ENCODE peak calls at places on chromosome 5, in six cellular contexts. Q is thoracic aorta, N is lower lobe of right lung, E is heart left ventricle, P is SJSA1, G is suprapubic skin. T is an unnamed sample. For H3K9me3 and H3K4me1, the result is how much of the 10 kb centered on the place peaks cover.

GRCh38 chr5:102090770-102091169 is 205.3 kb downstream of the SLCO4C1 start:
- DNase-seq in Q (no peak), N (no peak), E (no peak), P (peak), G (no peak), T (no peak)

GRCh38 chr5:172713113-172713808 is 57.7 kb downstream of the DUSP1 start:
- DNase-seq in Q (no peak), N (peak), E (no peak), P (peak), G (no peak), T (no peak)

GRCh38 chr5:96022971-96023370 is 61.3 kb upstream of the ELL2 start:
- DNase-seq in Q (no peak), N (no peak), E (no peak), P (no peak), G (no peak), T (no peak)

GRCh38 chr5:116076496-116076895 is 8.3 kb upstream of the COMMD10 start:
- DNase-seq in Q (no peak), N (no peak), E (no peak), P (no peak), G (no peak), T (no peak)

GRCh38 chr5:64331597-64332277 is 166.1 kb downstream of the RNF180 start:
- DNase-seq in Q (peak), N (peak), E (peak), P (no peak), G (peak), T (peak)

GRCh38 chr5:9437741-9438240 is 108.1 kb downstream of the SEMA5A start:
- DNase-seq in Q (no peak), N (no peak), E (no peak), P (peak), G (no peak), T (no peak)

GRCh38 chr5:136039202-136039601 is 10.4 kb downstream of the TGFBI start:
- DNase-seq in Q (no peak), N (no peak), E (no peak), P (no peak), G (no peak), T (no peak)

GRCh38 chr5:178236685-178237084 is 4.1 kb upstream of the PHYKPL start:
- DNase-seq in Q (no peak), N (no peak), E (peak), P (no peak), G (no peak), T (peak)

GRCh38 chr5:72702881-72703434 is 113.5 kb upstream of the TNPO1 start:
- DNase-seq in Q (no peak), N (no peak), E (no peak), P (no peak), G (no peak), T (no peak)

GRCh38 chr5:944992-945685 is 52.5 kb downstream of the TRIP13 start:
- DNase-seq in Q (no peak), N (no peak), E (no peak), P (no peak), G (peak), T (no peak)

GRCh38 chr5:158911693-158912363 is 187.9 kb downstream of the EBF1 start:
- DNase-seq in Q (no peak), N (no peak), E (no peak), P (no peak), G (no peak), T (no peak)

GRCh38 chr5:167244583-167244982 is 1046.9 kb upstream of the WWC1 start:
- DNase-seq in Q (no peak), N (no peak), E (no peak), P (peak), G (no peak), T (no peak)

GRCh38 chr5:67115804-67116203 is 80.8 kb downstream of the CD180 start:
- DNase-seq in Q (no peak), N (no peak), E (no peak), P (no peak), G (no peak), T (no peak)

GRCh38 chr5:79235578-79236363 is at the start of gene JMY:
- DNase-seq in Q (peak), N (peak), E (peak), P (peak), G (peak), T (peak)

GRCh38 chr5:128224336-128224735 is 140.8 kb downstream of the SLC12A2 start:
- DNase-seq in Q (no peak), N (no peak), E (no peak), P (no peak), G (no peak), T (no peak)

GRCh38 chr5:40909233-40909632 is at the start of gene C7:
- DNase-seq in Q (no peak), N (no peak), E (no peak), P (no peak), G (no peak), T (no peak)

GRCh38 chr5:132277971-132278964 is 15.9 kb upstream of the SLC22A4 start:
- DNase-seq in Q (no peak), N (no peak), E (no peak), P (no peak), G (peak), T (no peak)

GRCh38 chr5:56783261-56783660 is 32.1 kb upstream of the MAP3K1 start:
- DNase-seq in Q (no peak), N (no peak), E (no peak), P (no peak), G (no peak), T (no peak)

GRCh38 chr5:127186657-127187056 is 103.9 kb upstream of the MEGF10 start:
- DNase-seq in Q (no peak), N (no peak), E (no peak), P (no peak), G (no peak), T (no peak)

GRCh38 chr5:139745121-139745799 is 50.3 kb upstream of the PSD2 start:
- DNase-seq in Q (peak), N (no peak), E (peak), P (peak), G (peak), T (peak)

GRCh38 chr5:110335361-110336046 is 391.0 kb downstream of the TMEM232 start:
- DNase-seq in Q (no peak), N (no peak), E (no peak), P (no peak), G (no peak), T (no peak)

GRCh38 chr5:61614606-61615005 is 282.5 kb downstream of the ZSWIM6 start:
- DNase-seq in Q (no peak), N (no peak), E (no peak), P (no peak), G (no peak), T (no peak)

DNA sequence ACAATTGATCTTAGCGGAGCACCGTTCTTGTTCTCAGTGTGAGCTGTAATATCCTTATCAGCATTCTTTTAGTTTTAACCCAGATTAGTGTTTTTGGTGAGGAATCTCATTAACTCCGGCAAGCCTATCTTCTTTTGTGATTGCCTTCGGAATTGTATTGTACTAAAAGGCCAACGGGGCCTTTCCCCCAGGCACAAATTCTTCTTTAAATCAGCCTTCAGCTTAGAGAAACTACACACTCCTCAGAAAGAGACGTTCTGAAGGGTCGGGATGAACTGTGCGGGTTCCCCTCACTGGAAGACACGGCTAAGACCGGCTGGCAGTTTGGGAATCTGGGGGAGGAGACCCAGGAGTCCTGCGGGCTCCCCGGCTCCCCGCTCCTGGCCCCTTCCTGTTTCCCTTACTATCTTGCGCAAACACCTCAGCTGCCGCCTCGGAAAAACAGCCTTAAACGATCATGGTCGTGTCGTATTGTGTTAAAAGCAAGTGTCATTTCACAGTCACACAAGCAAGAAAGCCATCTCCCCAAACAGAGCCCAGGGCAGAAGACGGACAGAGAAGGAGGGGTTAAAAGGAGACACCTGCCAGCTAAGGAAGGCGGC is 353.1 kb upstream of the IRX2 start:
- DNase-seq in Q (no peak), N (no peak), E (no peak), P (no peak), G (no peak), T (no peak)
- H3K9me3 ChIP-seq in Q (under half), N (under half), E (under half), P (under half), G (under half), T (under half)

GRCh38 chr5:141511771-141512325 is 23.0 kb downstream of the PCDHGC5 start:
- DNase-seq in Q (no peak), N (no peak), E (no peak), P (no peak), G (no peak), T (no peak)

GRCh38 chr5:141514330-141515111 is 25.6 kb downstream of the PCDHGC5 start:
- DNase-seq in Q (no peak), N (no peak), E (no peak), P (peak), G (no peak), T (peak)

GRCh38 chr5:141512390-141513020 is 23.6 kb downstream of the PCDHGC5 start:
- DNase-seq in Q (peak), N (peak), E (peak), P (no peak), G (peak), T (peak)

GRCh38 chr5:141513627-141514329 is 24.9 kb downstream of the PCDHGC5 start:
- DNase-seq in Q (peak), N (peak), E (peak), P (peak), G (peak), T (peak)

GRCh38 chr5:141513021-141513626 is 24.2 kb downstream of the PCDHGC5 start:
- DNase-seq in Q (no peak), N (no peak), E (no peak), P (no peak), G (no peak), T (no peak)
- H3K4me1 ChIP-seq in Q (under half), N (half or more), E (under half), P (half or more), G (half or more), T (half or more)

GRCh38 chr5:91018712-91019371 is 364.3 kb downstream of the ARRDC3 start:
- DNase-seq in Q (no peak), N (no peak), E (no peak), P (no peak), G (no peak), T (no peak)
- H3K27ac ChIP-seq in Q (no peak), N (no peak), E (no peak), P (no peak), G (no peak), T (peak)

GRCh38 chr5:34542818-34543217 is 113.3 kb upstream of the RAI14 start:
- DNase-seq in Q (no peak), N (no peak), E (no peak), P (no peak), G (no peak), T (no peak)

GRCh38 chr5:34543687-34544086 is 112.4 kb upstream of the RAI14 start:
- DNase-seq in Q (no peak), N (no peak), E (no peak), P (no peak), G (no peak), T (no peak)

GRCh38 chr5:34545164-34545563 is 111.0 kb upstream of the RAI14 start:
- DNase-seq in Q (no peak), N (no peak), E (no peak), P (no peak), G (no peak), T (no peak)

GRCh38 chr5:34547300-34548085 is 108.6 kb upstream of the RAI14 start:
- DNase-seq in Q (no peak), N (no peak), E (no peak), P (no peak), G (no peak), T (no peak)

DNA sequence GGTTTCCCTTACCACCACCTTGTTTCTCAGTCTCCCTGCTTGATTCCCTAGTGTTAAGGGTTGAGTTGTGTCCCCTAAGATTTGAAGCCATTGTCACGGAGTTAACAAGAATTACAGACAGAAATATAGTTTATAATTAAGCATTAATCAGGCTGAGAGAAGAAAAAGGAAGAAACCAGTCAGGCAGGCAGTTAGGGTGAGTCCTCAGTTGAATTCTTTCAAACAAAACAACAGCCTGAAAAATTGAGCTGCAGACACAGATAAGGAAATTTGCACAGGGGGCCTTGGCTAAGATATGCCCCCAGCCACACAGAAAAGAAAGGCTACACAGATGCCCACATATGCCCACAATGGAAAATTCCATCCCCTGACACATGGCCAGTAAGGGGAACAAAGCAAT is 111.7 kb upstream of the RAI14 start:
- DNase-seq in Q (no peak), N (no peak), E (no peak), P (no peak), G (no peak), T (no peak)
- H3K9me3 ChIP-seq in Q (under half), N (under half), E (under half), P (under half), G (under half), T (under half)

T was measured in gastrocnemius medialis.